ENCODE peak calls at places on chromosomes 7 and 10, in nine cellular contexts. P is PC-9, K is coronary artery, V is AG10803, Q is dorsolateral prefrontal cortex, Y is left ventricle myocardium inferior, D is suprapubic skin, L is astrocyte of the cerebellum, O is lower lobe of right lung. H is an unnamed sample.

GRCh38 chr10:12333382-12334185 is 15.8 kb upstream of the CAMK1D start:
- DNase-seq in P (peak), K (peak), V (peak), Q (no peak), Y (peak), D (peak), L (peak), O (peak), H (peak)

GRCh38 chr7:123455965-123456364 is 78.4 kb downstream of the IQUB start:
- DNase-seq in P (no peak), K (no peak), V (no peak), Q (no peak), Y (no peak), D (no peak), L (no peak), O (no peak), H (no peak)

GRCh38 chr7:157139142-157140117 is 704 bp downstream of the UBE3C start:
- DNase-seq in P (no peak), K (no peak), V (peak), Q (peak), Y (peak), D (no peak), L (no peak), O (peak), H (no peak)

GRCh38 chr10:30701471-30702173 is 72.1 kb upstream of the LYZL2 start:
- DNase-seq in P (peak), K (no peak), V (peak), Q (no peak), Y (no peak), D (no peak), L (peak), O (no peak), H (no peak)

GRCh38 chr10:99234067-99234738 is 1.4 kb downstream of the HPSE2 start:
- DNase-seq in P (no peak), K (no peak), V (peak), Q (no peak), Y (peak), D (peak), L (peak), O (peak), H (no peak)

GRCh38 chr7:155574556-155574955 is 28.2 kb upstream of the CNPY1 start:
- DNase-seq in P (no peak), K (no peak), V (no peak), Q (no peak), Y (no peak), D (no peak), L (no peak), O (no peak), H (no peak)

GRCh38 chr7:135160098-135160857 is 10.2 kb downstream of the CYREN start:
- DNase-seq in P (no peak), K (no peak), V (no peak), Q (no peak), Y (no peak), D (no peak), L (no peak), O (no peak), H (no peak)

GRCh38 chr7:98745722-98746318 is 124.0 kb downstream of the TMEM130 start:
- DNase-seq in P (peak), K (no peak), V (peak), Q (peak), Y (peak), D (no peak), L (peak), O (peak), H (no peak)

GRCh38 chr7:76509931-76510877 is at the start of gene UPK3B:
- DNase-seq in P (peak), K (no peak), V (no peak), Q (no peak), Y (no peak), D (no peak), L (no peak), O (peak), H (no peak)

GRCh38 chr10:53839437-53840039 is 961.5 kb downstream of the PCDH15 start:
- DNase-seq in P (no peak), K (no peak), V (peak), Q (no peak), Y (no peak), D (no peak), L (peak), O (no peak), H (no peak)

GRCh38 chr7:106774213-106774767 is 90.8 kb upstream of the PIK3CG start:
- DNase-seq in P (no peak), K (no peak), V (no peak), Q (no peak), Y (no peak), D (no peak), L (no peak), O (no peak), H (no peak)

GRCh38 chr7:106776618-106777347 is 88.3 kb upstream of the PIK3CG start:
- DNase-seq in P (no peak), K (no peak), V (no peak), Q (no peak), Y (no peak), D (no peak), L (no peak), O (no peak), H (no peak)

GRCh38 chr7:106774768-106775551 is 90.1 kb upstream of the PIK3CG start:
- DNase-seq in P (peak), K (no peak), V (no peak), Q (no peak), Y (no peak), D (no peak), L (no peak), O (peak), H (no peak)

GRCh38 chr7:106775975-106776607 is 89.0 kb upstream of the PIK3CG start:
- DNase-seq in P (no peak), K (no peak), V (no peak), Q (no peak), Y (no peak), D (no peak), L (no peak), O (no peak), H (no peak)

DNA sequence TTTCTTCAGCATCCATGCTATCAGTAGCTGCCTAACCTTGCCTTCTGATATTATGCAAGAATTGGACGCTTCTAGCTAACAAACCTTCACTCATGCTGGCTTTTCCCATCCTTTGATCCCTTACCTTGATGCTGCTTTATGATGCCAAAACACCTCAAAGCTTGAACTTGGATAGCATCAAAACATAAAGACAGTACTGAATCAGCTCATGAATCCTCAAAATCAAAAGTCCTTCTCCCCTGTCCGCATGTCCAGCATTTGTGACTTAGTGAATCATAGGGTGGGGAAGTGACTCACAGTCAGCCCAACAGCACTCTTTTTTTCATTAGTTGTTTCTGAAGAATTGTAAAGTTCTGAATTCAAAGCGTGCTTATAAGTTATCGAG is 89.5 kb upstream of the PIK3CG start:
- DNase-seq in P (peak), K (no peak), V (peak), Q (no peak), Y (no peak), D (no peak), L (no peak), O (no peak), H (peak)
- H3K4me3 ChIP-seq in P (peak), K (no peak), V (no peak), Q (no peak), Y (no peak), D (no peak), L (no peak), O (no peak), H (peak)

DNA sequence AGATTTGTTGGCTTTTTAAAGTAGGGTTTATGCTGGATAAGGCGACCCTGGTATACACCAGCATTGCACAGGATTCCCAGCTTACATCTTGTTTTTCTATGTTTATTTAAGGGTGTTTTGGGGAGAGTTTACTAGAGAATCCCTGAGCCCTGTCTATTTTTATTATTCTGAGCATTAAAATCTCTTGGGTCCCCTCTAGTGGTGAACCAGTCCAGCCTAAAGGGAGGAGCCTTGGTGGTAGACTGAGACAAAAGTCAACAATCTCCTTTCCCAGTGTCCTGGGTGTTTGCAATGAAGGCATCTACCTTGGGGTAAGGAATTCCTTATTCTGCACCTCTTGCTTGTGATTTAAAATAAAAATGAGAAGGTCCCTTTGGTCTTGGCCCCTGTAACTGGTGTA is 38.2 kb downstream of the ANTXRL start:
- DNase-seq in P (no peak), K (no peak), V (no peak), Q (no peak), Y (no peak), D (no peak), L (no peak), O (no peak), H (no peak)
- TF ChIP-seq CTCF in P (peak), K (peak), V (peak), Q (peak), Y (peak), D (no peak), L (peak), O (no peak), H (peak)

GRCh38 chr7:137755846-137756685 is 90.7 kb downstream of the DGKI start:
- DNase-seq in P (no peak), K (no peak), V (peak), Q (no peak), Y (no peak), D (no peak), L (no peak), O (no peak), H (no peak)
- H3K4me3 ChIP-seq in P (no peak), K (no peak), V (no peak), Q (no peak), Y (no peak), D (no peak), L (no peak), O (no peak), H (no peak)

GRCh38 chr7:117188949-117189348 is 133.9 kb downstream of the WNT2 start:
- DNase-seq in P (no peak), K (no peak), V (peak), Q (no peak), Y (no peak), D (no peak), L (no peak), O (no peak), H (no peak)

GRCh38 chr7:117186218-117186617 is 136.6 kb downstream of the WNT2 start:
- DNase-seq in P (no peak), K (no peak), V (no peak), Q (no peak), Y (no peak), D (no peak), L (no peak), O (no peak), H (no peak)

GRCh38 chr7:117185124-117185523 is 137.7 kb downstream of the WNT2 start:
- DNase-seq in P (no peak), K (no peak), V (no peak), Q (no peak), Y (no peak), D (no peak), L (no peak), O (no peak), H (no peak)

GRCh38 chr7:117184367-117184766 is 138.5 kb downstream of the WNT2 start:
- DNase-seq in P (no peak), K (no peak), V (no peak), Q (no peak), Y (no peak), D (no peak), L (no peak), O (no peak), H (no peak)

GRCh38 chr7:117186631-117187030 is 136.2 kb downstream of the WNT2 start:
- DNase-seq in P (no peak), K (no peak), V (no peak), Q (no peak), Y (no peak), D (no peak), L (no peak), O (no peak), H (no peak)
- TF ChIP-seq CTCF in P (no peak), K (no peak), V (no peak), Q (no peak), Y (no peak), D (no peak), L (no peak), O (no peak), H (no peak)

GRCh38 chr10:70131560-70131937 is 1.1 kb downstream of the AIFM2 start:
- DNase-seq in P (peak), K (peak), V (no peak), Q (no peak), Y (no peak), D (peak), L (no peak), O (no peak), H (no peak)
- H3K4me3 ChIP-seq in P (peak), K (peak), V (peak), Q (no peak), Y (peak), D (peak), L (no peak), O (peak), H (peak)

GRCh38 chr10:15368456-15368855 is 2.6 kb downstream of the FAM171A1 start:
- DNase-seq in P (no peak), K (no peak), V (no peak), Q (no peak), Y (no peak), D (no peak), L (no peak), O (no peak), H (no peak)

GRCh38 chr10:15369642-15370211 is 1.4 kb downstream of the FAM171A1 start:
- DNase-seq in P (no peak), K (no peak), V (no peak), Q (no peak), Y (peak), D (no peak), L (no peak), O (no peak), H (no peak)

GRCh38 chr10:15373199-15373598 is 2.1 kb upstream of the FAM171A1 start:
- DNase-seq in P (no peak), K (no peak), V (no peak), Q (no peak), Y (no peak), D (no peak), L (no peak), O (no peak), H (no peak)

GRCh38 chr10:15370212-15370740 is 813 bp downstream of the FAM171A1 start:
- DNase-seq in P (no peak), K (no peak), V (peak), Q (no peak), Y (peak), D (no peak), L (no peak), O (no peak), H (no peak)

DNA sequence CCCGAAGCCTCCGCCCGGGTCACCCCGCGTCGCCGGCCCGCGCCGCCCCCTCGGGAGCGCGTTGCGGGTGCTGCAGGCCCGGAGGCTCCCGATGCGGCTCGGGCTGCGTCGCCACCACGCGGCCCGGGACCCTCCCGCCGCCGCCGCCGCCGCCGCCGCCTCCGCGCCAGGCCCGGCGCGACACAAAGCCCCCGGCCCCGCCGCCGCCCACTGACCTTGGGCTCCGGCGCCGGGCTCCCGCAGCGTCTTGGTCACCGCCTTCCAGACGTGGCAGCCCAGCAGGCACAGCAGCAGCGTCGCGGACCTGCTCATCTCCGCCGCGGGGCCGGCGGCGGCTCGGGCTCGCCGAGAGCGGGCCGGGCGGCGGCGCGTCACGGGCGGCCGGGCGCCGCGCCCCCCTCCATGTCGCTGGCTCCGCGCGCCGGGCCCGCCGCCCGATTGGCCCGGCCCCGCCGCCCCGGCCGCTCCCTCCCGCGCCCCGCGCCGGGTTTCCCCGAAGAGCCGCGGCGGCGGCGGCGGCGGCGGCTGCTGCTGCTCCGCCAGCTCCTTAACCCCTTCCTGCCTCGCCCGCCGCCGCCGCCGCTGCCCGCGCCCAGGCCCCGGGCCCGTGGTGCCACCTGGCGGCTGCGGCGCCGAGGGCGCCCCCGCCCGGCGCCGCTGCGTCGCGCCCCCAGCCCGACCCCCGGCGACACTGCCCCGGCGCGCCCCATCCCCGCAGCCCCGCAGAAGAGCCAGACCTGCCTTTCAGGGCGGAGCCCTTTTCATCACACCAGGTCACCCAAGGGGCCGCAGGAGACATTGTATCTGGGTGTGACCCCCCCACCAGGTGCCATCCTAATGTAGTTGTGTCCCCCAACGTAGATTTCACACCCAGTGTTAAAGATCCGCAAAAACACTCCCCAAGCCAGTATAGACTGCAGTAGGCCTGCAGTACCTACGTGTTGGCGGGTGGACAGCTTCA is at the start of gene FAM171A1:
- DNase-seq in P (peak), K (no peak), V (peak), Q (peak), Y (peak), D (no peak), L (no peak), O (peak), H (no peak)
- TF ChIP-seq CTCF in P (no peak), K (no peak), V (peak), Q (peak), Y (peak), D (no peak), L (no peak), O (no peak), H (no peak)

GRCh38 chr10:95693331-95693667 is 428 bp downstream of the TCTN3 start:
- DNase-seq in P (no peak), K (no peak), V (no peak), Q (no peak), Y (no peak), D (no peak), L (no peak), O (no peak), H (no peak)

GRCh38 chr10:95697429-95697828 is 3.7 kb upstream of the TCTN3 start:
- DNase-seq in P (no peak), K (no peak), V (no peak), Q (peak), Y (no peak), D (no peak), L (no peak), O (peak), H (no peak)

GRCh38 chr10:95693668-95694534 is at the start of gene TCTN3:
- DNase-seq in P (peak), K (peak), V (peak), Q (peak), Y (peak), D (peak), L (peak), O (peak), H (peak)

GRCh38 chr10:95698415-95698814 is 4.7 kb upstream of the TCTN3 start:
- DNase-seq in P (no peak), K (no peak), V (no peak), Q (no peak), Y (no peak), D (no peak), L (no peak), O (no peak), H (no peak)

DNA sequence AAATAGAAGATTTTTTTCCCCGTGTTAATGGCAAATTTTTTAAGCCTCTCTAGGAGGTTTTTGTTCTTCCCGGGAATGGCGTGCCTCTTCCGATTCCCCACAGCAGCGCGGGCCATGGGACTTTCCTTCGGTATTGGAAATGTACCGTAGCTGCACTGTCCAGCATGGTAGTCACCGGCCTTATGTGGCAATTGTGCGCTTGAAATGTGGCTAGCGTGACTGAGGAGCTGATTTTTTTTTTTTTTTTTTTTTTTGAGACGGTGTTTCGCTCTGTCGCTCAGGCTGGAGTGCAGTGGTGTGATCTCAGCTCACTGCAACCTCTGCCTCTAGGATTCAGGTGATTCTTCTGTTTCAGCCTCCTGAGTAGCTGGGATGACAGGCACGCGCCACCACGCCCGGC is 938 bp upstream of the TCTN3 start:
- DNase-seq in P (no peak), K (no peak), V (no peak), Q (no peak), Y (no peak), D (no peak), L (no peak), O (no peak), H (no peak)
- H3K4me3 ChIP-seq in P (no peak), K (no peak), V (no peak), Q (peak), Y (no peak), D (no peak), L (no peak), O (peak), H (no peak)

H was measured in AG09309.